ENCODE peak calls at places on chromosomes 16 and 17, in ten cellular contexts. T is brain microvascular endothelial cell; O is NCI-H2081; M is SHP77 treated with DMSO at 0.1 percent for 48 hours; D is effector CD4-positive, alpha-beta T cell; V is GM12864; H is osteoblast; Q is GM23248; W is stimulated activated CD4-positive, alpha-beta T cell treated with anti-CD3 and anti-CD28 coated beads, Interleukin-1b, Interleukin-23, amount 100 ng/mL, for 1 hour; Z is GDM1. P is an unnamed sample.
A peak's percentile ranks its signal among the peaks of the same experiment; 100 is the strongest.

GRCh38 chr17:8499171-8499570 is 63.5 kb downstream of the NDEL1 start:
- DNase-seq in T (no peak), O (no peak), M (no peak), D (no peak), V (no peak), H (no peak), Q (no peak), W (no peak), Z (no peak), P (no peak)

GRCh38 chr17:37610971-37611370 is 1.8 kb upstream of the SYNRG start:
- DNase-seq in T (no peak), O (no peak), M (no peak), D (no peak), V (no peak), H (no peak), Q (peak; percentile 7), W (no peak), Z (no peak), P (no peak)

GRCh38 chr17:82063424-82064415 is 1.9 kb downstream of the DUS1L start:
- DNase-seq in T (no peak), O (no peak), M (no peak), D (no peak), V (no peak), H (peak; percentile 62), Q (no peak), W (no peak), Z (no peak), P (no peak)

GRCh38 chr17:74524751-74525725 is 6.2 kb downstream of the CD300LB start:
- DNase-seq in T (no peak), O (no peak), M (no peak), D (no peak), V (no peak), H (no peak), Q (no peak), W (no peak), Z (no peak), P (no peak)

GRCh38 chr17:80931421-80932265 is 60.0 kb upstream of the CHMP6 start:
- DNase-seq in T (peak; percentile 89), O (no peak), M (no peak), D (no peak), V (no peak), H (peak; percentile 82), Q (peak; percentile 90), W (no peak), Z (no peak), P (no peak)

GRCh38 chr16:78892925-78893324 is 707.6 kb downstream of the MAF start:
- DNase-seq in T (no peak), O (no peak), M (no peak), D (no peak), V (no peak), H (no peak), Q (no peak), W (no peak), Z (no peak), P (no peak)

GRCh38 chr16:82603784-82604411 is 22.9 kb upstream of the CDH13 start:
- DNase-seq in T (peak; percentile 59), O (no peak), M (no peak), D (no peak), V (no peak), H (peak; percentile 85), Q (peak; percentile 84), W (no peak), Z (no peak), P (no peak)

GRCh38 chr16:15572329-15573001 is 70.5 kb downstream of the MARF1 start:
- DNase-seq in T (no peak), O (no peak), M (no peak), D (no peak), V (no peak), H (peak; percentile 89), Q (peak; percentile 78), W (no peak), Z (no peak), P (no peak)

GRCh38 chr17:49193513-49194296 is 16.7 kb downstream of the GNGT2 start:
- DNase-seq in T (peak; percentile 69), O (peak; percentile 69), M (no peak), D (no peak), V (peak; percentile 63), H (peak; percentile 62), Q (peak; percentile 70), W (no peak), Z (peak; percentile 52), P (peak; percentile 43)

GRCh38 chr16:86931410-86931941 is 353.1 kb downstream of the FOXL1 start:
- DNase-seq in T (peak; percentile 86), O (no peak), M (no peak), D (no peak), V (no peak), H (peak; percentile 93), Q (peak; percentile 88), W (no peak), Z (no peak), P (no peak)

GRCh38 chr16:64969221-64969620 is 152.6 kb downstream of the CDH11 start:
- DNase-seq in T (peak; percentile 64), O (no peak), M (no peak), D (no peak), V (no peak), H (no peak), Q (peak; percentile 47), W (no peak), Z (no peak), P (no peak)

GRCh38 chr17:7396147-7396546 is 1.8 kb upstream of the PLSCR3 start:
- DNase-seq in T (no peak), O (no peak), M (no peak), D (no peak), V (no peak), H (peak; percentile 80), Q (no peak), W (no peak), Z (no peak), P (no peak)

GRCh38 chr17:35189291-35189690 is 4.9 kb downstream of the SLC35G3 start:
- DNase-seq in T (no peak), O (no peak), M (no peak), D (no peak), V (no peak), H (peak; percentile 76), Q (peak; percentile 49), W (no peak), Z (peak; percentile 35), P (no peak)

GRCh38 chr17:43771463-43771862 is 7.3 kb downstream of the DUSP3 start:
- DNase-seq in T (no peak), O (no peak), M (no peak), D (no peak), V (no peak), H (no peak), Q (no peak), W (no peak), Z (no peak), P (no peak)

GRCh38 chr16:86869288-86870022 is 291.1 kb downstream of the FOXL1 start:
- DNase-seq in T (no peak), O (no peak), M (no peak), D (no peak), V (no peak), H (no peak), Q (no peak), W (no peak), Z (no peak), P (no peak)

GRCh38 chr17:31586946-31587345 is 195.5 kb downstream of the RAB11FIP4 start:
- DNase-seq in T (no peak), O (no peak), M (no peak), D (no peak), V (no peak), H (peak; percentile 77), Q (peak; percentile 61), W (no peak), Z (no peak), P (no peak)

GRCh38 chr17:82436601-82437324 is 13.8 kb downstream of the CYBC1 start:
- DNase-seq in T (no peak), O (no peak), M (no peak), D (no peak), V (no peak), H (peak; percentile 76), Q (no peak), W (no peak), Z (no peak), P (no peak)

GRCh38 chr17:29141484-29141835 is 38.7 kb downstream of the MYO18A start:
- DNase-seq in T (no peak), O (no peak), M (no peak), D (no peak), V (no peak), H (peak; percentile 29), Q (no peak), W (no peak), Z (no peak), P (no peak)

GRCh38 chr16:80176114-80176513 is 364.7 kb upstream of the DYNLRB2 start:
- DNase-seq in T (no peak), O (no peak), M (no peak), D (no peak), V (no peak), H (no peak), Q (peak; percentile 46), W (no peak), Z (no peak), P (no peak)

GRCh38 chr17:27560668-27561067 is 70.3 kb upstream of the LGALS9 start:
- DNase-seq in T (no peak), O (no peak), M (no peak), D (no peak), V (no peak), H (no peak), Q (no peak), W (no peak), Z (no peak), P (no peak)

GRCh38 chr16:76535-77272 is 1.3 kb upstream of the MPG start:
- DNase-seq in T (peak; percentile 83), O (peak; percentile 40), M (peak; percentile 40), D (no peak), V (no peak), H (peak; percentile 99), Q (peak; percentile 90), W (no peak), Z (peak; percentile 25), P (no peak)

GRCh38 chr16:88536510-88536909 is 33.7 kb upstream of the ZC3H18 start:
- DNase-seq in T (no peak), O (no peak), M (no peak), D (no peak), V (no peak), H (no peak), Q (no peak), W (no peak), Z (no peak), P (no peak)

GRCh38 chr17:81400154-81400938 is 5.1 kb downstream of the BAHCC1 start:
- DNase-seq in T (no peak), O (no peak), M (no peak), D (no peak), V (no peak), H (peak; percentile 98), Q (peak; percentile 76), W (no peak), Z (no peak), P (no peak)

GRCh38 chr16:48613061-48613957 is 3.3 kb upstream of the N4BP1 start:
- DNase-seq in T (peak; percentile 41), O (no peak), M (no peak), D (peak; percentile 73), V (no peak), H (peak; percentile 65), Q (peak; percentile 49), W (peak; percentile 29), Z (no peak), P (no peak)

GRCh38 chr17:55601874-55602364 is 90.7 kb upstream of the SMIM36 start:
- DNase-seq in T (peak; percentile 60), O (peak; percentile 2), M (no peak), D (no peak), V (no peak), H (peak; percentile 64), Q (peak; percentile 74), W (no peak), Z (peak; percentile 21), P (no peak)

GRCh38 chr17:15490634-15491261 is 23.3 kb upstream of the CDRT4 start:
- DNase-seq in T (peak; percentile 73), O (no peak), M (no peak), D (no peak), V (no peak), H (peak; percentile 87), Q (peak; percentile 93), W (no peak), Z (peak; percentile 75), P (no peak)

GRCh38 chr17:82134101-82134500 is 36.1 kb upstream of the FASN start:
- DNase-seq in T (no peak), O (no peak), M (no peak), D (no peak), V (no peak), H (peak; percentile 50), Q (no peak), W (no peak), Z (no peak), P (no peak)

GRCh38 chr17:60506312-60506711 is 19.7 kb downstream of the APPBP2 start:
- DNase-seq in T (peak; percentile 68), O (no peak), M (no peak), D (no peak), V (no peak), H (peak; percentile 94), Q (peak; percentile 83), W (no peak), Z (no peak), P (no peak)